ENCODE peak calls at places on chromosomes 16 and 17, in five cellular contexts. One of them, this sample, is unnamed.

GRCh38 chr17:6713130-6713917 is at the start of gene SLC13A5:
- DNase-seq in Karpas-422: no peak
- DNase-seq in A549: peak; percentile 80
- DNase-seq in PC-9: peak; percentile 43
- DNase-seq in PC-3: no peak
- DNase-seq in this sample: peak; percentile 91

GRCh38 chr17:700504-701094 is 14.0 kb downstream of the VPS53 start:
- DNase-seq in Karpas-422: peak; percentile 76
- DNase-seq in A549: peak; percentile 35
- DNase-seq in PC-9: no peak
- DNase-seq in PC-3: peak; percentile 35
- DNase-seq in this sample: peak; percentile 44

GRCh38 chr17:15510361-15510760 is 42.9 kb upstream of the CDRT4 start:
- DNase-seq in Karpas-422: no peak
- DNase-seq in A549: peak; percentile 41
- DNase-seq in PC-9: peak; percentile 4
- DNase-seq in PC-3: peak; percentile 91
- DNase-seq in this sample: no peak

GRCh38 chr16:89035698-89036570 is 57.7 kb upstream of the ACSF3 start:
- DNase-seq in Karpas-422: no peak
- DNase-seq in A549: no peak
- DNase-seq in PC-9: no peak
- DNase-seq in PC-3: no peak
- DNase-seq in this sample: no peak

GRCh38 chr17:7313028-7313889 is 1.9 kb downstream of the GPS2 start:
- DNase-seq in Karpas-422: peak; percentile 74
- DNase-seq in A549: peak; percentile 54
- DNase-seq in PC-9: no peak
- DNase-seq in PC-3: peak; percentile 37
- DNase-seq in this sample: peak; percentile 69

GRCh38 chr16:58733248-58733670 is 857 bp downstream of the GOT2 start:
- DNase-seq in Karpas-422: peak; percentile 61
- DNase-seq in A549: no peak
- DNase-seq in PC-9: no peak
- DNase-seq in PC-3: no peak
- DNase-seq in this sample: peak; percentile 54

GRCh38 chr17:66619196-66619595 is 215.7 kb upstream of the CACNG5 start:
- DNase-seq in Karpas-422: no peak
- DNase-seq in A549: no peak
- DNase-seq in PC-9: no peak
- DNase-seq in PC-3: no peak
- DNase-seq in this sample: no peak

GRCh38 chr16:1300664-1301476 is 8.6 kb upstream of the UBE2I start:
- DNase-seq in Karpas-422: peak; percentile 83
- DNase-seq in A549: peak; percentile 63
- DNase-seq in PC-9: peak; percentile 75
- DNase-seq in PC-3: peak; percentile 61
- DNase-seq in this sample: peak; percentile 78

GRCh38 chr17:50641339-50641725 is 6.7 kb downstream of the ABCC3 start:
- DNase-seq in Karpas-422: no peak
- DNase-seq in A549: no peak
- DNase-seq in PC-9: no peak
- DNase-seq in PC-3: no peak
- DNase-seq in this sample: no peak

GRCh38 chr17:67247416-67247900 is 2.5 kb upstream of the HELZ start:
- DNase-seq in Karpas-422: no peak
- DNase-seq in A549: no peak
- DNase-seq in PC-9: no peak
- DNase-seq in PC-3: no peak
- DNase-seq in this sample: no peak

GRCh38 chr17:39209317-39210092 is 9.4 kb downstream of the RPL19 start:
- DNase-seq in Karpas-422: peak; percentile 70
- DNase-seq in A549: no peak
- DNase-seq in PC-9: no peak
- DNase-seq in PC-3: no peak
- DNase-seq in this sample: peak; percentile 77

GRCh38 chr17:42424991-42425610 is 2.0 kb upstream of the CAVIN1 start:
- DNase-seq in Karpas-422: no peak
- DNase-seq in A549: no peak
- DNase-seq in PC-9: no peak
- DNase-seq in PC-3: no peak
- DNase-seq in this sample: no peak

GRCh38 chr17:34663714-34664113 is 84.3 kb downstream of the TMEM132E start:
- DNase-seq in Karpas-422: no peak
- DNase-seq in A549: no peak
- DNase-seq in PC-9: no peak
- DNase-seq in PC-3: no peak
- DNase-seq in this sample: no peak

GRCh38 chr16:81189100-81189664 is 49.3 kb upstream of the BCO1 start:
- DNase-seq in Karpas-422: no peak
- DNase-seq in A549: no peak
- DNase-seq in PC-9: no peak
- DNase-seq in PC-3: no peak
- DNase-seq in this sample: no peak

GRCh38 chr17:63631626-63632025 is 9.4 kb downstream of the MAP3K3 start:
- DNase-seq in Karpas-422: no peak
- DNase-seq in A549: no peak
- DNase-seq in PC-9: no peak
- DNase-seq in PC-3: no peak
- DNase-seq in this sample: peak; percentile 19

GRCh38 chr17:45977506-45977824 is 21.6 kb upstream of the STH start:
- DNase-seq in Karpas-422: no peak
- DNase-seq in A549: no peak
- DNase-seq in PC-9: no peak
- DNase-seq in PC-3: no peak
- DNase-seq in this sample: no peak

GRCh38 chr17:38606646-38607611 is 1.2 kb upstream of the SRCIN1 start:
- DNase-seq in Karpas-422: no peak
- DNase-seq in A549: no peak
- DNase-seq in PC-9: peak; percentile 33
- DNase-seq in PC-3: peak; percentile 48
- DNase-seq in this sample: peak; percentile 63

GRCh38 chr17:6458416-6458950 is 14.2 kb downstream of the PIMREG start:
- DNase-seq in Karpas-422: no peak
- DNase-seq in A549: no peak
- DNase-seq in PC-9: no peak
- DNase-seq in PC-3: no peak
- DNase-seq in this sample: no peak

GRCh38 chr17:57984936-57985674 is 2.9 kb downstream of the VEZF1 start:
- DNase-seq in Karpas-422: no peak
- DNase-seq in A549: no peak
- DNase-seq in PC-9: no peak
- DNase-seq in PC-3: no peak
- DNase-seq in this sample: no peak

GRCh38 chr16:50209548-50210265 is 56.6 kb downstream of the TENT4B start:
- DNase-seq in Karpas-422: peak; percentile 41
- DNase-seq in A549: no peak
- DNase-seq in PC-9: no peak
- DNase-seq in PC-3: no peak
- DNase-seq in this sample: peak; percentile 22

GRCh38 chr17:64084086-64084939 is 45.6 kb downstream of the ERN1 start:
- DNase-seq in Karpas-422: no peak
- DNase-seq in A549: peak; percentile 75
- DNase-seq in PC-9: no peak
- DNase-seq in PC-3: peak; percentile 94
- DNase-seq in this sample: peak; percentile 49

GRCh38 chr16:81997738-81998137 is 13.5 kb downstream of the SDR42E1 start:
- DNase-seq in Karpas-422: no peak
- DNase-seq in A549: peak; percentile 60
- DNase-seq in PC-9: no peak
- DNase-seq in PC-3: peak; percentile 79
- DNase-seq in this sample: no peak

GRCh38 chr16:60041671-60042070 is 1307.6 kb upstream of the GOT2 start:
- DNase-seq in Karpas-422: no peak
- DNase-seq in A549: no peak
- DNase-seq in PC-9: no peak
- DNase-seq in PC-3: peak; percentile 3
- DNase-seq in this sample: no peak

GRCh38 chr16:31874354-31875111 is 926 bp downstream of the ZNF267 start:
- DNase-seq in Karpas-422: peak; percentile 79
- DNase-seq in A549: peak; percentile 31
- DNase-seq in PC-9: peak; percentile 39
- DNase-seq in PC-3: peak; percentile 50
- DNase-seq in this sample: no peak

GRCh38 chr17:39022961-39023360 is 55.8 kb upstream of the FBXO47 start:
- DNase-seq in Karpas-422: no peak
- DNase-seq in A549: no peak
- DNase-seq in PC-9: no peak
- DNase-seq in PC-3: no peak
- DNase-seq in this sample: no peak

GRCh38 chr16:17345043-17345442 is 125.7 kb downstream of the XYLT1 start:
- DNase-seq in Karpas-422: no peak
- DNase-seq in A549: no peak
- DNase-seq in PC-9: no peak
- DNase-seq in PC-3: no peak
- DNase-seq in this sample: no peak

GRCh38 chr16:25271421-25271820 is 13.8 kb upstream of the ZKSCAN2 start:
- DNase-seq in Karpas-422: no peak
- DNase-seq in A549: no peak
- DNase-seq in PC-9: no peak
- DNase-seq in PC-3: no peak
- DNase-seq in this sample: no peak

GRCh38 chr17:39094607-39095308 is 56.7 kb downstream of the PLXDC1 start:
- DNase-seq in Karpas-422: no peak
- DNase-seq in A549: no peak
- DNase-seq in PC-9: no peak
- DNase-seq in PC-3: no peak
- DNase-seq in this sample: no peak

DNA sequence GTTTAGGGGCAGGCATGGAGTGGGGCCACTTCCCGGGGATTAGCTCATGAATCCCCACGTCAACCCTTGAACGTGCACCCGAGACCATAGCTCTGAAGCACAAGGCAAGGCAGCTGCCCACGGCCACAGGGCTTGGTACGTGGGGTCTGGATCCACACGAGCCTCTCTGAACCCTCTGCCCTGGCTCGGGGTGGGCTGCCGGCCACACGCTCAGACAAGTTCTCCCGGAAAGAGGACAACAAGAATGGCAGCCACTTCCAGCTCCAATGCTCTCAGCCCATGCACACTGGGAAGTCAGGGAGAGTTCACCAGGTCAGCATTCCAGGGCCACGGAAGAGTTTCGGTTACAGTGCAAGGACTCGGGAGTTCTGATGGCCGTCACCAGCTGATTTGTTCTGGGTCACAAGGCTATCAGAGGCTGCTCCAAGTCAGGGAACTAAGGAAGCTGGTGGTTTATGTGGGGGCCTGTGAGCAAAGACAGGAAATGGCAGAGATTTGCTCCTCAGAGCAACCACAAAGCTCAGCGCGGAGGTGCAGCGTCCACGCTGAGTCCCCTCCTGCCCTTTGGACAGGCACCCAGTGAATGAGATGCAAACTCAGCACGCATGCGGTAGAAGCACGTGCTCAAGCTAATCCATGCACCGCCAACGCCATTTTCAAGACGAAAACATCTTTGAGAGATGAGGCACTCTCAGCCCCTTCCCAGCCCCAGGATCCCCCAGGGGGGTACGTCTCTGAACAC is 356.4 kb downstream of the FOXL1 start:
- DNase-seq in Karpas-422: no peak
- DNase-seq in A549: no peak
- DNase-seq in PC-9: no peak
- DNase-seq in PC-3: no peak
- DNase-seq in this sample: no peak
- H3K4me2 ChIP-seq in Karpas-422: no peak overlapping the region
- H3K4me2 ChIP-seq in A549: no peak overlapping the region
- H3K4me2 ChIP-seq in PC-9: no peak overlapping the region
- H3K4me2 ChIP-seq in PC-3: no peak overlapping the region
- H3K4me2 ChIP-seq in this sample: no peak overlapping the region

DNA sequence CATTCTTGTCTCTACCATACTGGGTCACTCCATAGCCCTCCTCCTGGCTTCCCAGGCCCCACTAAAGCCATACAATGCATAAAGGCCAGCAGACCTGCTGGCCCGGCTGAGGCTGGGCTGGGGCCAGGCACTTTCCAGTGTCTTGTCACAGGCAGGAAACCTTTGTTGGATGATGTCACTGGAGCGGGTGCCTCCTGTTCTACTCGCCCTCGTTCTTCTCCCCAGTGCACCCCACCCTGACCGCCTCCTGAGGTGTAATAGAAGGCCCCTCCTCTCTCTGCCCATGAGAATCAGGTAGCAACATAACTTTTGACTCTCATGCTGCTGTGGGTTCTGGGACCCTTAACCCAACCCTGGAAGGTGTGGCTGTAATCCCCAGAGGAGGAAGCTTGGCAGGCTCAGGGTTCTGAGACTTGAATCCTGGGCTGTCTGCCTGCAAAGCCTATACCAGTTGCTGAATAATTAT is 54.2 kb upstream of the IL34 start:
- DNase-seq in Karpas-422: peak; percentile 30
- DNase-seq in A549: no peak
- DNase-seq in PC-9: peak; percentile 42
- DNase-seq in PC-3: no peak
- DNase-seq in this sample: no peak
- H3K4me2 ChIP-seq in Karpas-422: no peak overlapping the region
- H3K4me2 ChIP-seq in A549: no peak overlapping the region
- H3K4me2 ChIP-seq in PC-9: peak overlapping the region; percentile 19
- H3K4me2 ChIP-seq in PC-3: no peak overlapping the region
- H3K4me2 ChIP-seq in this sample: no peak overlapping the region

GRCh38 chr17:56697190-56697589 is 103.7 kb downstream of the NOG start:
- DNase-seq in Karpas-422: no peak
- DNase-seq in A549: no peak
- DNase-seq in PC-9: no peak
- DNase-seq in PC-3: no peak
- DNase-seq in this sample: no peak
- H3K4me2 ChIP-seq in Karpas-422: no peak overlapping the region
- H3K4me2 ChIP-seq in A549: no peak overlapping the region
- H3K4me2 ChIP-seq in PC-9: no peak overlapping the region
- H3K4me2 ChIP-seq in PC-3: no peak overlapping the region
- H3K4me2 ChIP-seq in this sample: no peak overlapping the region

GRCh38 chr17:76241776-76242175 is 1.5 kb upstream of the RNF157 start:
- DNase-seq in Karpas-422: no peak
- DNase-seq in A549: no peak
- DNase-seq in PC-9: no peak
- DNase-seq in PC-3: no peak
- DNase-seq in this sample: no peak
- H3K4me2 ChIP-seq in Karpas-422: no peak overlapping the region
- H3K4me2 ChIP-seq in A549: no peak overlapping the region
- H3K4me2 ChIP-seq in PC-9: peak overlapping the region; percentile 80
- H3K4me2 ChIP-seq in PC-3: peak overlapping the region; percentile 88
- H3K4me2 ChIP-seq in this sample: peak overlapping the region; percentile 92

GRCh38 chr16:14493791-14494190 is 136.3 kb downstream of the PARN start:
- DNase-seq in Karpas-422: no peak
- DNase-seq in A549: no peak
- DNase-seq in PC-9: no peak
- DNase-seq in PC-3: no peak
- DNase-seq in this sample: no peak
- H3K4me2 ChIP-seq in Karpas-422: no peak overlapping the region
- H3K4me2 ChIP-seq in A549: no peak overlapping the region
- H3K4me2 ChIP-seq in PC-9: no peak overlapping the region
- H3K4me2 ChIP-seq in PC-3: no peak overlapping the region
- H3K4me2 ChIP-seq in this sample: no peak overlapping the region

DNA sequence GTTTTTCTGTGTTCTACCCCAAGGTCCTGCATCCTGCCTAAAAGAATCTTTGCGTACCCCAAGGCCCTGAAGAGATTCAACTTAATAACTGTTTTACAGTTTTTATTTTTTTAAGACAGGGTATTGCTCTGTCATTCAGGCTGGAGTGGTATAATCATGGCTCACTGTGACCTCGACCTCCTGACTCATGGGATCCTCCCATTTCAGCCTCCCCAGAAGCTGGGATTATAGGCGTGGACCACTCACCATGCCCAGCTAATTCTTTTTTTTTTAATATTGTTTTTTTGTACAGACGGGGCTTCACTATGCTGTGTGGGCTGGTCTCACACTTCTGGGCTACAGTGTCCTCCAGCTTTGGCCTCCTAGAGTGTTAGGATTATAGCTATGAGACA is 9.3 kb upstream of the FAAP100 start:
- DNase-seq in Karpas-422: no peak
- DNase-seq in A549: no peak
- DNase-seq in PC-9: no peak
- DNase-seq in PC-3: peak; percentile 43
- DNase-seq in this sample: no peak
- H3K4me2 ChIP-seq in Karpas-422: peak overlapping the region; percentile 22
- H3K4me2 ChIP-seq in A549: no peak overlapping the region
- H3K4me2 ChIP-seq in PC-9: no peak overlapping the region
- H3K4me2 ChIP-seq in PC-3: no peak overlapping the region
- H3K4me2 ChIP-seq in this sample: no peak overlapping the region

This sample was measured in GM23338.